ENCODE peak calls at places on chromosomes 13 and 19, in eight cellular contexts. J, O, Q, F, U, P, W and K are unnamed samples.

GRCh38 chr13:112956516-112957294 is 12.3 kb upstream of the MCF2L start:
- DNase-seq in J (peak), O (no peak), Q (no peak), F (no peak), U (no peak), P (peak), W (no peak), K (no peak)

GRCh38 chr13:97239943-97240788 is 18.0 kb downstream of the MBNL2 start:
- DNase-seq in J (no peak), O (no peak), Q (no peak), F (no peak), U (no peak), P (no peak), W (no peak), K (no peak)

GRCh38 chr13:67986234-67986633 is 756.1 kb upstream of the PCDH9 start:
- DNase-seq in J (no peak), O (no peak), Q (no peak), F (no peak), U (no peak), P (no peak), W (no peak), K (no peak)

GRCh38 chr13:76754414-76754813 is 131.8 kb downstream of the KCTD12 start:
- DNase-seq in J (peak), O (no peak), Q (peak), F (no peak), U (no peak), P (peak), W (no peak), K (no peak)

GRCh38 chr13:78372581-78372980 is 230.8 kb downstream of the POU4F1 start:
- DNase-seq in J (peak), O (no peak), Q (peak), F (no peak), U (no peak), P (no peak), W (no peak), K (no peak)

GRCh38 chr13:25046985-25047660 is 48.8 kb upstream of the PABPC3 start:
- DNase-seq in J (peak), O (no peak), Q (peak), F (peak), U (peak), P (peak), W (no peak), K (peak)

GRCh38 chr19:29162694-29163093 is 50.3 kb downstream of the UQCRFS1 start:
- DNase-seq in J (no peak), O (no peak), Q (no peak), F (no peak), U (no peak), P (no peak), W (no peak), K (no peak)

GRCh38 chr13:99935772-99936171 is 35.8 kb downstream of the ZIC5 start:
- DNase-seq in J (no peak), O (no peak), Q (no peak), F (no peak), U (no peak), P (no peak), W (no peak), K (no peak)

GRCh38 chr19:28586501-28586900 is 626.5 kb downstream of the UQCRFS1 start:
- DNase-seq in J (no peak), O (no peak), Q (no peak), F (no peak), U (peak), P (no peak), W (no peak), K (no peak)

GRCh38 chr19:756232-756631 is 5.3 kb downstream of the MISP start:
- DNase-seq in J (peak), O (no peak), Q (peak), F (no peak), U (no peak), P (peak), W (peak), K (no peak)

GRCh38 chr19:11506101-11506555 is 489 bp upstream of the ZNF653 start:
- DNase-seq in J (no peak), O (no peak), Q (no peak), F (no peak), U (no peak), P (no peak), W (no peak), K (no peak)

GRCh38 chr13:23488442-23488841 is 54.9 kb upstream of the SACS start:
- DNase-seq in J (peak), O (no peak), Q (no peak), F (no peak), U (no peak), P (peak), W (no peak), K (no peak)

GRCh38 chr19:2970201-2970838 is 7.0 kb upstream of the TLE6 start:
- DNase-seq in J (peak), O (no peak), Q (no peak), F (peak), U (no peak), P (peak), W (no peak), K (no peak)

GRCh38 chr19:57587529-57587928 is 3.6 kb downstream of the ZIK1 start:
- DNase-seq in J (no peak), O (no peak), Q (peak), F (no peak), U (no peak), P (peak), W (no peak), K (no peak)

GRCh38 chr13:29508130-29508873 is 87.2 kb downstream of the SLC7A1 start:
- DNase-seq in J (peak), O (peak), Q (peak), F (peak), U (peak), P (peak), W (peak), K (peak)

GRCh38 chr19:4059931-4060620 is 6.6 kb downstream of the ZBTB7A start:
- DNase-seq in J (no peak), O (no peak), Q (peak), F (peak), U (peak), P (peak), W (no peak), K (no peak)

GRCh38 chr19:29658221-29658991 is 6.9 kb upstream of the PLEKHF1 start:
- DNase-seq in J (peak), O (no peak), Q (no peak), F (no peak), U (no peak), P (no peak), W (no peak), K (no peak)

GRCh38 chr13:32790731-32791130 is 204.5 kb downstream of the PDS5B start:
- DNase-seq in J (no peak), O (no peak), Q (peak), F (no peak), U (no peak), P (peak), W (no peak), K (no peak)

GRCh38 chr13:99626461-99627082 is 125.3 kb downstream of the TM9SF2 start:
- DNase-seq in J (peak), O (no peak), Q (peak), F (no peak), U (no peak), P (peak), W (no peak), K (no peak)

GRCh38 chr19:14443632-14444216 is 10.6 kb downstream of the PKN1 start:
- DNase-seq in J (no peak), O (no peak), Q (no peak), F (no peak), U (no peak), P (no peak), W (no peak), K (no peak)

GRCh38 chr13:22240716-22241115 is 569.8 kb downstream of the FGF9 start:
- DNase-seq in J (no peak), O (no peak), Q (no peak), F (no peak), U (no peak), P (no peak), W (no peak), K (no peak)

GRCh38 chr13:74158606-74159352 is 24.6 kb upstream of the KLF12 start:
- DNase-seq in J (no peak), O (no peak), Q (peak), F (no peak), U (no peak), P (no peak), W (no peak), K (no peak)

GRCh38 chr13:46278474-46278873 is 66.7 kb downstream of the LRRC63 start:
- DNase-seq in J (no peak), O (no peak), Q (no peak), F (no peak), U (no peak), P (peak), W (no peak), K (no peak)

GRCh38 chr19:29172302-29172701 is 40.6 kb downstream of the UQCRFS1 start:
- DNase-seq in J (no peak), O (no peak), Q (no peak), F (no peak), U (no peak), P (no peak), W (peak), K (no peak)

GRCh38 chr19:55005684-55006488 is 32.2 kb downstream of the GP6 start:
- DNase-seq in J (peak), O (peak), Q (peak), F (no peak), U (no peak), P (peak), W (peak), K (no peak)

GRCh38 chr13:60645552-60646138 is 248.6 kb downstream of the TDRD3 start:
- DNase-seq in J (no peak), O (no peak), Q (no peak), F (no peak), U (no peak), P (no peak), W (no peak), K (no peak)

GRCh38 chr19:46825731-46826055 is 25.0 kb downstream of the AP2S1 start:
- DNase-seq in J (no peak), O (no peak), Q (no peak), F (no peak), U (no peak), P (no peak), W (no peak), K (no peak)

GRCh38 chr19:35689836-35690235 is 14.5 kb upstream of the ZBTB32 start:
- DNase-seq in J (no peak), O (no peak), Q (no peak), F (no peak), U (no peak), P (no peak), W (no peak), K (no peak)

GRCh38 chr19:55094456-55095259 is 19.0 kb downstream of the EPS8L1 start:
- DNase-seq in J (no peak), O (no peak), Q (no peak), F (peak), U (peak), P (no peak), W (no peak), K (peak)

GRCh38 chr13:49776871-49777270 is 15.6 kb downstream of the KPNA3 start:
- DNase-seq in J (no peak), O (no peak), Q (no peak), F (no peak), U (no peak), P (no peak), W (no peak), K (no peak)

GRCh38 chr13:93216122-93216521 is 10.5 kb upstream of the GPC6 start:
- DNase-seq in J (no peak), O (no peak), Q (no peak), F (no peak), U (no peak), P (no peak), W (no peak), K (no peak)

GRCh38 chr13:50969691-50970090 is 60.1 kb downstream of the RNASEH2B start:
- DNase-seq in J (peak), O (no peak), Q (no peak), F (no peak), U (peak), P (peak), W (peak), K (no peak)

GRCh38 chr13:36789061-36789460 is 30.0 kb upstream of the RFXAP start:
- DNase-seq in J (peak), O (no peak), Q (peak), F (no peak), U (no peak), P (no peak), W (no peak), K (no peak)

GRCh38 chr13:103471896-103472295 is 405.7 kb upstream of the SLC10A2 start:
- DNase-seq in J (no peak), O (no peak), Q (no peak), F (no peak), U (no peak), P (no peak), W (no peak), K (no peak)

GRCh38 chr19:39745645-39746044 is 7.8 kb upstream of the CLC start:
- DNase-seq in J (no peak), O (no peak), Q (no peak), F (no peak), U (no peak), P (no peak), W (no peak), K (no peak)

GRCh38 chr19:33245948-33246728 is 20.5 kb upstream of the SLC7A10 start:
- DNase-seq in J (peak), O (no peak), Q (no peak), F (peak), U (peak), P (peak), W (no peak), K (no peak)
- TF ChIP-seq CTCF in J (peak), O (no peak), Q (peak), F (peak), U (peak), P (peak), W (peak), K (peak)

GRCh38 chr13:44410328-44410859 is 36.8 kb downstream of the SERP2 start:
- DNase-seq in J (no peak), O (no peak), Q (no peak), F (no peak), U (no peak), P (no peak), W (no peak), K (no peak)
- TF ChIP-seq CTCF in J (no peak), O (no peak), Q (no peak), F (no peak), U (no peak), P (no peak), W (no peak), K (no peak)

DNA sequence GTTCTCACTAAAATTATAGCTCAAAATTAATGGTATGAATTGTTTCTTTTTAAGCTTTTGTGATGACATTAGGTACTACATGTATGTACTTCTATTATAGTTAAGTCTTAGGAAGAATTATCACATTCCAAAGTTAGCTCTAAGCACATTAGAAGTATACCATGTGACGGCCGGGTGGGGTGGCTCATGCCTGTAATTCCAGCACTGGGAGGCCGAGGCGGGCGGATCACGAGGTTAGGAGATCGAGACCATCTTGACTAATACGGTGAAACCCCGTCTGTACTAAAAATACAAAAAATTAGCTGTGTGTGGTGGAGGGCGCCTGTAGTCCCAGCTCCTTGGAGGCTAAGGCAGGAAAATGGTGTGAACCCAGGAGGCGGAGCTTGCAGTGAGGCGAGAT is 1265.1 kb upstream of the SPRY2 start:
- DNase-seq in J (no peak), O (no peak), Q (no peak), F (peak), U (no peak), P (no peak), W (no peak), K (no peak)
- TF ChIP-seq CTCF in J (no peak), O (no peak), Q (no peak), F (no peak), U (no peak), P (no peak), W (no peak), K (no peak)

DNA sequence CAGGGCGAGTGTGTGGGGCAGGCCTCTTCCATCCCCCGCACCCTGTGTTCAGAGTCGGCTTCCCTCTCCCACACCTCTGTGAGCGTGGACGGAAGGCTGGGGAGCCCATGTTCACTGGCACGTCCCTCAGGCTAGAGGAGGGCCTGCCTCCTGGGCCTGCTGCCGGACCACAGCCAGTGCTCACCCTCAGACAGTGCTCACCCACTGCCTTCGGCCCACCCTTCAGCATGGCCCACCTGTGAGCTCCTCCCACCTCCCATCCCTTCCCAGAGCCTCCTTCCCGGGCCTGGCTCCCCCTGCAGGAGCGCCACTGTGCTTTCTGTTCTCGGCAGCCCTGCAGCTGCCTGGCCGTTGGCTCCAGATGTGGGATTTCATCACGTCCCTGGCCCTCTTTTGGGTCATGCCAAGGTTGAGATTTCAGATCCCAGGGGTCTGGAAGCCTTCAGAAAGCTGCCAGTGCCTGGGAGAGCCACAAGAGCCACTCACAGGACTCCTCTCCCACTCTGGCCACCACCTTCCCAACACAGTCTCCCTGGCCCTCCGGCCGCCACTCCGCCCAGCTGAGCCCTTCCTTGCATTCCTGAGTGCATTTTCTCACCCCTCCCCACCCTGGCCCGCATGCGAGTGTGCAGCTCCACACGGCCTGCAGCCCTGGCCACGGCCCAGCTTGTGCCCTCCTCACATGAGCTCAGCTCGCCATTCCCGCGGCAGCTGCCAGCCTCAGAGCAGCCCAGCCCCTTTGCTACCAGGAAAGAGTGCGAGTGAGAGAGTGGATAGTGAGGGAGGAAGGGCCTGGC is 25.3 kb downstream of the CAPN12 start:
- DNase-seq in J (peak), O (peak), Q (no peak), F (peak), U (no peak), P (peak), W (no peak), K (no peak)
- TF ChIP-seq CTCF in J (no peak), O (no peak), Q (peak), F (no peak), U (no peak), P (peak), W (no peak), K (no peak)

DNA sequence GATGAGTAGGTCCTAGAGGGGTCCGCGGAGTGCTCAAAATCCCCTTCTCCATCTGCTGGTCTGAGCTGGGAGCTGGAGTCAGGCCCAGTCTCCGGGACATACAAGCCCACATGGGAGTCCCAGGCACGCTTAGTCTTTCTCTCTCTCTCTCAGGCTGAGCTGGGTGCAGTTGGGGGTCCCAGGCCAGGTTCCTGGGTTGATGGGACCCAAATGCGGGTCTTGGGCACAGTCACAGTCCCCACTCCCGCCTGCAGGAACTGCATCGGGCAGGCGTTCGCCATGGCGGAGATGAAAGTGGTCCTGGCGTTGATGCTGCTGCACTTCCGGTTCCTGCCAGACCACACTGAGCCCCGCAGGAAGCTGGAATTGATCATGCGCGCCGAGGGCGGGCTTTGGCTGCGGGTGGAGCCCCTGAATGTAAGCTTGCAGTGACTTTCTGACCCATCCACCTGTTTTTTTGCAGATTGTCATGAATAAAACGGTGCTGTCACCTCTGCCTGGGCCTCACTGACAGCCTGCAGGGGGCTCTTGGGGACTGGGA is 23.8 kb downstream of the CYP4F12 start:
- DNase-seq in J (no peak), O (no peak), Q (no peak), F (no peak), U (no peak), P (no peak), W (no peak), K (no peak)
- TF ChIP-seq CTCF in J (no peak), O (no peak), Q (no peak), F (no peak), U (no peak), P (no peak), W (no peak), K (no peak)

DNA sequence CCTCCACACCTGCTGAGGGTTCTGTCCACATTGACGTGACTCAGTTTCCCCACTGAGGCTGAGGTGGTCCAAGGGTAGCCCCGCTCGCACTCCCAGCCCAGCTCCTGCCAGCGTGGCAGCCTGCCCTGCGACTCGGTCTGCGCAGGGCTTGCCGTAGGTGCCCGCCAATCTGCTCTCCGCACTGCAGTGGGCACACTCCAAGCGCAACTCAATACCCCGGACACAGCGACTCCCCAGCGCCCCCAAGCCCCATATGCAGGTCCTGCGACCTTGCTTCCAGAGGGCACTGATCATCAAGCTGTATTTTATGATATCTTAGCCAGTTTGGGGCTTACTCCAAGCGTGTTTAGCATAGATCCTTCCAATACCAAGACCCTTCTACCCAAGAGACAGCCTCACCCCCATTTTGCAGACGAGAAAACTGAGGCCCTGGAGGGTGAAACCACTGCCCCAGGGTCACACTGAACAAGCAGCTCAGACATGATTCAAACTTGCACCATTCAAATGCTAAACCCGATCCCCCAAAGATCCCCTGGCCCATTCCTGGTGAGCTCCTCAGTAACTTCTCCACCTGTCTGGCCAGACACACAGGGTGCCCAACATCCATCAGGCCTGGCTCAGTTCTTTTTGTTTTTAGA is 13.5 kb downstream of the PTPRS start:
- DNase-seq in J (no peak), O (no peak), Q (no peak), F (peak), U (no peak), P (no peak), W (no peak), K (peak)
- TF ChIP-seq CTCF in J (no peak), O (no peak), Q (no peak), F (no peak), U (no peak), P (no peak), W (no peak), K (no peak)